ENCODE peak calls at places on chromosomes 1 and 21, in nine cellular contexts. J is SK-N-SH, T is K562, S is A549, R is HCT116, W is H1, H is HepG2, A is endothelial cell of umbilical vein, I is GM12878. F is an unnamed sample.

GRCh38 chr1:207084701-207085180 is 3.9 kb upstream of the C4BPB start:
- DNase-seq in J (peak), T (peak), S (peak), R (peak), W (peak), H (peak), A (peak), I (no peak), F (peak)

GRCh38 chr1:16215882-16216753 is 3.7 kb upstream of the ARHGEF19 start:
- DNase-seq in J (peak), T (peak), S (peak), R (peak), W (peak), H (peak), A (peak), I (peak), F (peak)

GRCh38 chr21:31917108-31917507 is 44.3 kb downstream of the HUNK start:
- DNase-seq in J (no peak), T (no peak), S (no peak), R (no peak), W (no peak), H (no peak), A (no peak), I (no peak), F (peak)

GRCh38 chr1:153271711-153272110 is 12.2 kb downstream of the LORICRIN start:
- DNase-seq in J (no peak), T (no peak), S (no peak), R (no peak), W (no peak), H (no peak), A (no peak), I (no peak), F (no peak)

GRCh38 chr1:17318262-17318661 is 10.3 kb downstream of the PADI4 start:
- DNase-seq in J (no peak), T (no peak), S (no peak), R (no peak), W (no peak), H (no peak), A (no peak), I (no peak), F (no peak)

GRCh38 chr1:10864776-10865175 is 68.3 kb upstream of the CASZ1 start:
- DNase-seq in J (no peak), T (no peak), S (no peak), R (no peak), W (no peak), H (no peak), A (no peak), I (no peak), F (no peak)

GRCh38 chr1:180636138-180636537 is 4.3 kb downstream of the XPR1 start:
- DNase-seq in J (no peak), T (no peak), S (peak), R (no peak), W (no peak), H (no peak), A (peak), I (no peak), F (peak)

GRCh38 chr1:29412591-29412990 is 176.3 kb downstream of the PTPRU start:
- DNase-seq in J (no peak), T (no peak), S (no peak), R (no peak), W (no peak), H (no peak), A (no peak), I (no peak), F (no peak)

GRCh38 chr1:93694039-93694438 is 12.4 kb upstream of the BCAR3 start:
- DNase-seq in J (no peak), T (no peak), S (peak), R (no peak), W (no peak), H (no peak), A (peak), I (no peak), F (no peak)

GRCh38 chr1:162882248-162882666 is 21.3 kb upstream of the CCDC190 start:
- DNase-seq in J (peak), T (no peak), S (no peak), R (no peak), W (no peak), H (no peak), A (no peak), I (no peak), F (no peak)

GRCh38 chr1:221687731-221688487 is 54.0 kb downstream of the DUSP10 start:
- DNase-seq in J (no peak), T (no peak), S (no peak), R (no peak), W (no peak), H (no peak), A (no peak), I (no peak), F (no peak)

GRCh38 chr1:47533176-47534039 is 95.6 kb downstream of the FOXD2 start:
- DNase-seq in J (peak), T (peak), S (no peak), R (no peak), W (no peak), H (no peak), A (peak), I (no peak), F (peak)

GRCh38 chr1:31372961-31373896 is at the start of gene FABP3:
- DNase-seq in J (peak), T (peak), S (no peak), R (no peak), W (peak), H (peak), A (peak), I (no peak), F (peak)

GRCh38 chr1:47906009-47906432 is 91.2 kb downstream of the TRABD2B start:
- DNase-seq in J (no peak), T (no peak), S (peak), R (peak), W (no peak), H (peak), A (peak), I (no peak), F (no peak)

GRCh38 chr1:41380195-41380594 is 19.0 kb downstream of the FOXO6 start:
- DNase-seq in J (no peak), T (no peak), S (no peak), R (no peak), W (no peak), H (no peak), A (no peak), I (no peak), F (no peak)

GRCh38 chr1:204959374-204959773 is 83.6 kb upstream of the CNTN2 start:
- DNase-seq in J (no peak), T (no peak), S (no peak), R (no peak), W (no peak), H (no peak), A (no peak), I (no peak), F (no peak)

GRCh38 chr1:6581561-6582305 is 1.9 kb downstream of the ZBTB48 start:
- DNase-seq in J (no peak), T (peak), S (no peak), R (no peak), W (no peak), H (no peak), A (no peak), I (no peak), F (peak)

GRCh38 chr1:22914156-22914555 is 58.5 kb downstream of the LACTBL1 start:
- DNase-seq in J (no peak), T (no peak), S (no peak), R (no peak), W (no peak), H (no peak), A (no peak), I (no peak), F (no peak)

GRCh38 chr1:117512728-117513321 is 93.0 kb upstream of the TENT5C start:
- DNase-seq in J (no peak), T (peak), S (peak), R (no peak), W (no peak), H (no peak), A (peak), I (no peak), F (peak)

GRCh38 chr1:39733161-39733560 is 5.5 kb upstream of the PPIE start:
- DNase-seq in J (no peak), T (no peak), S (no peak), R (no peak), W (no peak), H (no peak), A (no peak), I (no peak), F (no peak)

GRCh38 chr1:14500041-14500440 is 98.4 kb upstream of the KAZN start:
- DNase-seq in J (no peak), T (no peak), S (no peak), R (no peak), W (no peak), H (no peak), A (no peak), I (no peak), F (no peak)

DNA sequence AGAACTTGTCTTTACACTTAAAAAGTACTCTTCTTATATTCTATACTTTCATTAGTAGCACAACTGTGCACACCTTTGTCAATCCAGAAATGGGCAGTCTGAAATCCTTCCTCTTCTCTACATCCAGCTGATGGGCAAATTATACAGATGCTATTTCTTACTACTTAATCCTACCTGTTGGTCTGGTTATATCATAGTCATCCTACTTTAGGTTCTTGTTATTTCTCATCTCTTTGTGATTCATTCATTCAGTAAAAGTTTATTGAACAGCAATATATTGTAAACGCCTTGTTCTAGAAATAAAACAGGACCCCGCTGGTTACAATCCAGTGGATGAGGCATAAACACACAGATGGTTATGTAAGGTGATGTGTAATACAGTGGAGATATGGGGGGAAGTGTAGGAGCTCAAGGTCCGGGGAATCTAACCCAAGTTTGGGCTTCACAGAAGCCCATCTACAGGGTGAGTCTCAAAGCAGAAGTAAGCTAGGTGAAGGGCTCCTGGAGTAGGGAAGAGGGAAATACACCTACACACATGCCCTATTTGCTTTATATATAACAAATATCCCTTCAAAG is 11.8 kb upstream of the FUBP1 start:
- DNase-seq in J (no peak), T (no peak), S (no peak), R (no peak), W (no peak), H (no peak), A (no peak), I (no peak), F (no peak)
- TF ChIP-seq CTCF in J (no peak), T (no peak), S (no peak), R (no peak), W (no peak), H (no peak), A (no peak), I (no peak), F (no peak)

DNA sequence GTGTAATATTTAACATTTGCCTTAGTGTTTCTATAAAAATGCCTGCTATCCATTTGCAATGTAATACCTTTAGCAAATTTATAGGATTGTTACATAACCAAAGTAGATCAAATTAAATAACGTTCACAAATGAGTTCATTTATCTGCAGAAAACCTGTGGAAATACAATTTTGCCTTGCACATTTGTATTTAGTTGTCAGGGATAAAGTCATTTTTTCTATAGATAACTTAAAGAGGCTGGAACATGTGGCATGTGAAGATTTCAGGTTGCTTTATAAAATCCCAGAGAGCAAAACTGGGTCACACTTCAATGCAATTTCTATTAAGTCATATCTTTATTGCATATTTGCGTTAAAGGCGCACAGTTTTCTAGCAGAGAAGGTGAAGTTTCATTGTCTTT is 342.4 kb downstream of the USP25 start:
- DNase-seq in J (no peak), T (no peak), S (no peak), R (no peak), W (no peak), H (no peak), A (no peak), I (no peak), F (no peak)
- H3K4me3 ChIP-seq in J (no peak), T (no peak), S (no peak), R (no peak), W (no peak), H (no peak), A (no peak), I (no peak), F (no peak)

GRCh38 chr1:185040333-185040732 is 5.0 kb upstream of the RNF2 start:
- DNase-seq in J (no peak), T (no peak), S (no peak), R (no peak), W (no peak), H (no peak), A (peak), I (no peak), F (no peak)
- TF ChIP-seq MAX in J (no peak), T (no peak), S (no peak), R (no peak), W (no peak), H (no peak), A (no peak), I (no peak), F (no peak)

GRCh38 chr1:55144886-55145285 is 70.3 kb downstream of the USP24 start:
- DNase-seq in J (no peak), T (no peak), S (no peak), R (no peak), W (no peak), H (no peak), A (no peak), I (no peak), F (peak)

GRCh38 chr1:55141295-55141893 is 73.8 kb downstream of the USP24 start:
- DNase-seq in J (no peak), T (no peak), S (no peak), R (no peak), W (no peak), H (no peak), A (no peak), I (no peak), F (no peak)

GRCh38 chr1:55140546-55140983 is 74.6 kb downstream of the USP24 start:
- DNase-seq in J (peak), T (peak), S (peak), R (peak), W (no peak), H (peak), A (peak), I (peak), F (peak)

GRCh38 chr1:55146781-55147180 is 68.4 kb downstream of the USP24 start:
- DNase-seq in J (no peak), T (peak), S (peak), R (no peak), W (no peak), H (no peak), A (no peak), I (no peak), F (no peak)

GRCh38 chr1:55143686-55144085 is 71.5 kb downstream of the USP24 start:
- DNase-seq in J (no peak), T (peak), S (peak), R (peak), W (peak), H (peak), A (no peak), I (no peak), F (peak)
- TF ChIP-seq CTCF in J (peak), T (peak), S (no peak), R (peak), W (peak), H (peak), A (no peak), I (peak), F (no peak)

GRCh38 chr1:12189328-12189682 is 22.5 kb downstream of the TNFRSF1B start:
- DNase-seq in J (no peak), T (no peak), S (no peak), R (no peak), W (no peak), H (no peak), A (no peak), I (no peak), F (no peak)
- H3K4me3 ChIP-seq in J (no peak), T (no peak), S (no peak), R (no peak), W (no peak), H (no peak), A (no peak), I (no peak), F (no peak)